ENCODE peak calls at places on chromosomes 13 and 19, in six cellular contexts. W, V, C, R, L and Q are unnamed samples. For H3K4me1, the result is how much of the 10 kb centered on the place peaks cover.

GRCh38 chr13:55517312-55517711 is 1623.4 kb upstream of the PRR20A start:
- DNase-seq in W (no peak), V (peak), C (no peak), R (peak), L (no peak), Q (no peak)

GRCh38 chr13:112374271-112374670 is 1.9 kb upstream of the SPACA7 start:
- DNase-seq in W (no peak), V (no peak), C (no peak), R (no peak), L (no peak), Q (no peak)

GRCh38 chr13:61286148-61286745 is 129.4 kb downstream of the PCDH20 start:
- DNase-seq in W (no peak), V (peak), C (peak), R (peak), L (no peak), Q (no peak)

GRCh38 chr19:10421981-10422461 is 1.7 kb downstream of the PDE4A start:
- DNase-seq in W (no peak), V (no peak), C (no peak), R (no peak), L (no peak), Q (no peak)

GRCh38 chr19:42290523-42291436 is 11.2 kb upstream of the PRR19 start:
- DNase-seq in W (no peak), V (peak), C (no peak), R (peak), L (no peak), Q (peak)

GRCh38 chr19:7744199-7744786 is 3.0 kb downstream of the CD209 start:
- DNase-seq in W (no peak), V (no peak), C (no peak), R (no peak), L (no peak), Q (no peak)

GRCh38 chr19:58386576-58387337 is at the start of gene RPS5:
- DNase-seq in W (peak), V (peak), C (peak), R (peak), L (peak), Q (peak)

GRCh38 chr19:46932346-46932745 is 71.5 kb downstream of the ARHGAP35 start:
- DNase-seq in W (peak), V (no peak), C (no peak), R (no peak), L (no peak), Q (peak)

GRCh38 chr19:41095703-41096102 is 7.5 kb downstream of the CYP2A13 start:
- DNase-seq in W (no peak), V (no peak), C (no peak), R (no peak), L (no peak), Q (no peak)

GRCh38 chr13:113064534-113065405 is 40.8 kb upstream of the F7 start:
- DNase-seq in W (peak), V (no peak), C (no peak), R (no peak), L (no peak), Q (peak)

GRCh38 chr13:30829145-30829544 is 76.9 kb upstream of the MEDAG start:
- DNase-seq in W (peak), V (no peak), C (no peak), R (no peak), L (peak), Q (peak)

GRCh38 chr19:33470686-33471085 is 50.9 kb downstream of the PEPD start:
- DNase-seq in W (no peak), V (no peak), C (no peak), R (peak), L (no peak), Q (no peak)

GRCh38 chr19:15337202-15337601 is 4.9 kb upstream of the BRD4 start:
- DNase-seq in W (peak), V (no peak), C (no peak), R (no peak), L (no peak), Q (peak)

GRCh38 chr13:24052547-24052981 is 108.0 kb upstream of the SPATA13 start:
- DNase-seq in W (peak), V (no peak), C (no peak), R (no peak), L (no peak), Q (peak)

GRCh38 chr13:43269037-43269476 is 245.7 kb downstream of the DNAJC15 start:
- DNase-seq in W (peak), V (no peak), C (no peak), R (no peak), L (peak), Q (peak)

GRCh38 chr19:12773571-12773970 is 1.8 kb downstream of the HOOK2 start:
- DNase-seq in W (peak), V (no peak), C (no peak), R (no peak), L (no peak), Q (peak)

GRCh38 chr19:29111581-29111980 is 101.4 kb downstream of the UQCRFS1 start:
- DNase-seq in W (no peak), V (no peak), C (no peak), R (no peak), L (no peak), Q (no peak)

GRCh38 chr19:1101337-1101698 is 2.5 kb upstream of the GPX4 start:
- DNase-seq in W (no peak), V (no peak), C (no peak), R (no peak), L (no peak), Q (no peak)
- H3K4me1 ChIP-seq in W (under half), V (under half), C (under half), R (under half), L (under half), Q (under half)

DNA sequence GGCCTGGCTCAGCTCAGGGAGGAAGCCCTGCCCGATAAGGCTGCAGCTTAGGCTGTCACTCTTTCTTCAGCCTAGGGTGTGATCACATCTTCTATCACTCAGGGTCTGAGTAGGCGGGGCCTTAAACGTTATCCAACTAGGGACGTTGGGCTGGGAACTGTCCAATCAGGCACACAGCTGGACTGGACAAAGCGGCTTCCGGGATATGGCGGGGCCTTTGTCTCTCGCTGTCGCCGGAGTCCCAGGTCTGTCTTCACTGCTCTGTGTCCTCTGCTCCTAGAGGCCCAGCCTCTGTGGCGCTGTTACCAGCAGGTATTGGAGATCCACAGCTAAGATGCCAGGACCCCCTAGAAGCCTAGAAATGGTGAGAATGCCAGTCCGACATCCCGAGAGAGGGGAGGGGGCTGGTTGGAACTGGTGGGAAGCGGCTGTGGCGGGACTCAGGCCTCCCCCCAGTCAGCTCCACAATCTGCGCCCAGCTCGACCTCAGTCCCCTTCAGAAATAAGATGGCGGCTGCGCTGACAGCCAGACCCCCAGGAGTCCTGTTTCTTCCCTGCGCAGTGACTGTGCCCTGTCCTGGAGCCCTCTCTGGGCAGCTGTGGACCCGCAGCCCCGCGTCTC is at the start of gene ZNF254:
- DNase-seq in W (peak), V (peak), C (peak), R (peak), L (peak), Q (peak)
- H3K4ac ChIP-seq in W (peak), V (no peak), C (no peak), R (no peak), L (peak), Q (no peak)

GRCh38 chr13:111371211-111371610 is 50.8 kb downstream of the TEX29 start:
- DNase-seq in W (peak), V (no peak), C (no peak), R (no peak), L (no peak), Q (no peak)
- H3K14ac ChIP-seq in W (no peak), V (no peak), C (no peak), R (no peak), L (no peak), Q (no peak)

DNA sequence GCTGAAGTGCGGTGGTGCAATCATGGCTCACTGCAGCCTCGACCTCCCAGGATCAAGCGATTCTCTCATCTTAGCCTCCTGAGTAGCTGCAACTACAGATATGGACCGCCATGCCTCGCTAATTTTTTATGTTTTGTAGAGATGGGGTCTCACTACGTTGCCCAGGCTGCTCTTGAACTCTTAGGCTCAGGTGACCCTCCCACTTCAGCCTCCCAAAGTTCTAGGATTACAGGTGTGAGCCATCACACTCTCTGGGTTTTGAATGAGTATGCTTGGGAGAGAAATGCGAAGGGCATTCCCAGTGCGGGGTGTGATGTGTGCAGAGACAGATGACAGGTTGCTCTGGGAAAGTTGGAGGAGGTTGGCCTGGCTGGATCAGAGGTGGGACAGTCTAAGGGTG is 49.0 kb downstream of the RYR1 start:
- DNase-seq in W (no peak), V (no peak), C (no peak), R (no peak), L (no peak), Q (no peak)
- H3K4me1 ChIP-seq in W (under half), V (under half), C (under half), R (under half), L (under half), Q (under half)

DNA sequence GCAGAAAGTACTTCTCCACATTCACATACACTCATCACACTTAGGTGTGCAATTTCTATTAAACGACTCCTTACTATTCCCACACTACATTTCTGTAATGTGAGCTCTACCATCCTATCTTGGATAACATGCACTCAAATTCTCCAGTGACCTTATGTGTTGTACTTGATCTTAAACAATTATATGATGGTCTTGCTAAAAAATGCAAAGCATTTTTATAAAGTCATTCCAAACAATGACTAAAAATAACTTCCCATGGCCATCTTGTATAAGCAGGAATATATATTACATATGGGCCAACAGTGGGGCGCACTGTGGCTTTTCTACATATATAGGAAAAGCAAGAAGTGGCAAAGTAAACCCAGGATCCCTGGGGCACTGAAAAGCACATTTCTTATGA is 155.5 kb downstream of the FLT1 start:
- DNase-seq in W (peak), V (no peak), C (no peak), R (no peak), L (no peak), Q (peak)
- H3K4ac ChIP-seq in W (peak), V (no peak), C (no peak), R (no peak), L (no peak), Q (no peak)

GRCh38 chr19:51219307-51219706 is 5.6 kb upstream of the CD33 start:
- DNase-seq in W (no peak), V (no peak), C (no peak), R (no peak), L (no peak), Q (no peak)
- H3K14ac ChIP-seq in W (no peak), V (no peak), C (no peak), R (no peak), L (no peak), Q (no peak)

GRCh38 chr13:71493189-71493588 is 373.8 kb downstream of the DACH1 start:
- DNase-seq in W (no peak), V (no peak), C (no peak), R (no peak), L (no peak), Q (no peak)
- H3K4me1 ChIP-seq in W (under half), V (under half), C (under half), R (under half), L (under half), Q (under half)

DNA sequence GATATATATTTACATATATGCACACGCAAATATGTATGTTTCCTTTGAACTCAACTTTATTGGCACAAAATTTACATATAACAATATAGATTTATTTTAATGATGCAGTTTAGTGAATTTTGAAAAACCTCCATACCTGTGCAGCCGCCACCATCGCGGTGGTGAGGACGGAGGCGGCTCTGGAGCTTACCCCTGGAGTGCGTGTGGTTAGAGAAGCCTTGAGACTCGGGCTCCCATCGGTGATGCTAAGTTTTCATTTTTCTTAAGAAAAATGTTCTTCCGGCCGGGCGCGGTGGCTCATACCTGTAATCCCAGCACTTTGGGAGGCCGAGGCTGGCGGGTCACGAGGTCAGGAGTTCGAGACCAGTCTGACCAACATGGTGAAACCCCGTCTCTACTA is 31.8 kb downstream of the GJA3 start:
- DNase-seq in W (no peak), V (no peak), C (no peak), R (peak), L (no peak), Q (no peak)
- H3K4ac ChIP-seq in W (no peak), V (no peak), C (no peak), R (no peak), L (no peak), Q (no peak)

GRCh38 chr19:54662730-54663129 is at the start of gene LILRB4:
- DNase-seq in W (no peak), V (no peak), C (no peak), R (no peak), L (no peak), Q (no peak)

GRCh38 chr19:54665530-54665929 is 2.7 kb downstream of the LILRB4 start:
- DNase-seq in W (no peak), V (no peak), C (no peak), R (no peak), L (no peak), Q (no peak)

GRCh38 chr19:54661846-54662489 is 817 bp upstream of the LILRB4 start:
- DNase-seq in W (no peak), V (no peak), C (no peak), R (no peak), L (no peak), Q (no peak)

GRCh38 chr19:54660306-54660705 is 2.5 kb upstream of the LILRB4 start:
- DNase-seq in W (no peak), V (no peak), C (no peak), R (no peak), L (no peak), Q (no peak)

GRCh38 chr19:54660967-54661366 is 1.8 kb upstream of the LILRB4 start:
- DNase-seq in W (no peak), V (no peak), C (no peak), R (no peak), L (no peak), Q (no peak)
- H3K14ac ChIP-seq in W (no peak), V (no peak), C (no peak), R (no peak), L (no peak), Q (no peak)

DNA sequence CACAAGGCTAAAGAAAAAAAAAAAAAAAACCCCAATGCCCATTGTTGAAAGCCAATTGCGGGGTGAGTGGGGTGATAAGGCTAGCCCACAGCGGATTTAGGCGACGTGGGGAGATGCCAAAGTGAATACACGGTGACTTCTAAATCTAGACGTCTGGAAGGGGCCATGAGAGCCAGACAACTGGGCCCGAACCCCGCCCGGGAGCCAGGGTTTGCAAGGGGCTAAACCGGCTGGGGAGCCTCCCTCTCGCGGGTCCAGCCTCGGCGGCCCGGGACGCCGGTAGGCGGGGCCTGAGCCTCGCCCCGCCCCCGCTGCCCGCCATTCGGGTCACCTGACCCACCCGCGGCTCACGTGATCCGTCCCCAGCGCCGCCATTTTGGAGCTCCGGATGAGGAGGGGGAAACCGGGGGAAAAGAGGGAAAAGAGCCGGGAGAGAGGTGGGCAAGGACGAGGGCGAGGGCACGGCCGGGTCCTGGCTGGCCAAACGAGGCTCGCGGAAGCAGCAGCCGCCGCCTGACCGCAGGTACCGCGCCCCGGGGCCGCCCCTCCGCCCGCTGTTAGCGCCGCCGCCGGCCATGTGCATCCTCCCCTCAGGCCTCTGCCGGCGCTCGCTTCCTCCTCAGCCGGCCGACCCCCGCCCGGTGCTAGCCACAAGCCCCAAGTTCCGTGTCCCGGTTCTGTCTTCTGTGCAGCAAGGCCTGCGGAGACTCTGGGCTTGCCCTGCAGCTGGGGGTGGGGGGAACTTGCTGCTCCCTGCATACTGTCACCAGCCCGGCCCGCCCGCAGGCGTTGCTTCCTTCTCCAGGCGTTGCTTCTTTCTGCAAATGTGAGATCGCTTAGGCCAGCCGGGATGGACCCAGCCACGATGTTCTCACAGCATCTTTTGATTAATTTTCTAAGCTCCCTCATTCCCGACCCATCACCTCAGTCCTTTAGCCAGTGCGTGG is at the start of gene ZNF507:
- DNase-seq in W (peak), V (peak), C (peak), R (peak), L (peak), Q (peak)
- H3K4me1 ChIP-seq in W (under half), V (under half), C (under half), R (under half), L (under half), Q (under half)